ENCODE peak calls at places on chromosomes 12 and 14, in nine cellular contexts. S is endothelial cell, O is lower lobe of right lung, P is AG04450, C is AG09319, Y is tibial artery, R is progenitor cell of endocrine pancreas, A is cardiac muscle cell, Q is coronary artery. N is an unnamed sample.

GRCh38 chr14:95137804-95138167 is 19.5 kb downstream of the DICER1 start:
- DNase-seq in S (no peak), O (no peak), P (no peak), C (no peak), Y (no peak), R (no peak), A (peak; percentile 19), Q (no peak), N (no peak)

GRCh38 chr14:38755036-38755435 is 348.0 kb downstream of the SEC23A start:
- DNase-seq in S (no peak), O (no peak), P (no peak), C (no peak), Y (no peak), R (no peak), A (peak; percentile 6), Q (no peak), N (no peak)

GRCh38 chr14:67440513-67440912 is 28.5 kb upstream of the PLEK2 start:
- DNase-seq in S (no peak), O (no peak), P (no peak), C (no peak), Y (no peak), R (no peak), A (no peak), Q (no peak), N (no peak)

GRCh38 chr12:113448874-113449273 is 22.8 kb downstream of the LHX5 start:
- DNase-seq in S (no peak), O (no peak), P (no peak), C (no peak), Y (no peak), R (no peak), A (no peak), Q (no peak), N (no peak)

GRCh38 chr14:96920023-96920422 is 122.8 kb downstream of the VRK1 start:
- DNase-seq in S (no peak), O (no peak), P (no peak), C (no peak), Y (no peak), R (no peak), A (no peak), Q (no peak), N (no peak)

GRCh38 chr12:52353766-52354165 is 13.5 kb downstream of the KRT85 start:
- DNase-seq in S (no peak), O (no peak), P (no peak), C (no peak), Y (peak; percentile 44), R (no peak), A (no peak), Q (no peak), N (no peak)

GRCh38 chr14:104094709-104095425 is 9.4 kb downstream of the ASPG start:
- DNase-seq in S (peak; percentile 94), O (peak; percentile 80), P (no peak), C (no peak), Y (no peak), R (peak; percentile 91), A (peak; percentile 59), Q (no peak), N (peak; percentile 69)

GRCh38 chr12:34390846-34391700 is 368.8 kb downstream of the ALG10 start:
- DNase-seq in S (no peak), O (peak; percentile 14), P (no peak), C (no peak), Y (peak; percentile 40), R (no peak), A (no peak), Q (peak; percentile 40), N (no peak)

GRCh38 chr12:64273527-64274403 is 51.7 kb upstream of the KICS2 start:
- DNase-seq in S (peak; percentile 57), O (no peak), P (no peak), C (no peak), Y (no peak), R (no peak), A (peak; percentile 20), Q (no peak), N (no peak)

GRCh38 chr14:59679872-59680271 is 103.3 kb upstream of the CCDC175 start:
- DNase-seq in S (no peak), O (no peak), P (no peak), C (no peak), Y (peak; percentile 74), R (no peak), A (no peak), Q (no peak), N (no peak)

GRCh38 chr14:56333361-56334279 is 215.4 kb downstream of the PELI2 start:
- DNase-seq in S (no peak), O (no peak), P (peak; percentile 61), C (no peak), Y (no peak), R (no peak), A (peak; percentile 78), Q (no peak), N (no peak)

DNA sequence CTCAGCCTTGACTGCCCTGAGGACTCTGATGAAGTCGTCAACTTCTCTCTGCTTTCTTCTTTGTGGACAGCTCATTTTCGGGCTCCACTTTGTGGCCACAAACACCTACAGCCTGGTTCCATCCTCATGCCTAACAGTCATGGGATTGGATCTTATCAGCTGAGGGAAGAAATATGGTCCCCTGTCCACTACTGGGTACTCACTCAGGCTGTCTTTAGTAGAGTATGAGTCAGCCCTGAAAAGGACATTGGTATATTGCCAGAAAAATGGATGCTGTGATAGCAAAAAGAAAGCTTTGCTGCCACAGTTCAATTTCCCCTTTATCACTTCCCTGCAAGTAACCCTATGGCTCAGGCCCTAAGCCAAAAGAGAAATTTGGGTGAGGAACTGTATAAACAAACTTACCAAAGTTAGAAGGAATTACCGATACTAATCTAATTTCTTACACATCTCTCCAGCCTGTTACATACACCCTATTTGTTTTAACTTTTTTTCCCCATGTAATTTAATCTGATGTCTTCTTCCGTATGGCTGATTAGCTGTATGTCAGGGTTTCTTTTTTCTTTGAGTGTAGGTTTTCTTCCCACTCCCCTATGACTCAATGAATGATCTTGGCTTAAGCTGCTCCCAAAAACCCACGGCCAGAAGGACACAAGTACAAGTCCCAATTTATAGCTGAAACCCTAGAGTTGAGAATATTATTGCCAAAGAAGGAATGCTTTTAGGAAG is 29.1 kb downstream of the MTHFD1 start:
- DNase-seq in S (no peak), O (no peak), P (no peak), C (no peak), Y (no peak), R (no peak), A (peak; percentile 51), Q (no peak), N (no peak)
- TF ChIP-seq CTCF in S (no peak), O (no peak), P (no peak), C (no peak), Y (no peak), R (no peak), A (no peak), Q (no peak), N (no peak)

GRCh38 chr12:104638218-104638617 is 181.5 kb downstream of the CHST11 start:
- DNase-seq in S (no peak), O (no peak), P (no peak), C (no peak), Y (no peak), R (no peak), A (no peak), Q (no peak), N (no peak)

GRCh38 chr12:104643921-104644669 is 187.3 kb downstream of the CHST11 start:
- DNase-seq in S (no peak), O (peak; percentile 61), P (no peak), C (no peak), Y (no peak), R (no peak), A (no peak), Q (no peak), N (peak; percentile 26)

GRCh38 chr12:104643093-104643646 is 186.4 kb downstream of the CHST11 start:
- DNase-seq in S (no peak), O (no peak), P (no peak), C (no peak), Y (no peak), R (no peak), A (no peak), Q (no peak), N (no peak)

GRCh38 chr12:104638760-104639319 is 182.1 kb downstream of the CHST11 start:
- DNase-seq in S (no peak), O (no peak), P (no peak), C (no peak), Y (no peak), R (no peak), A (no peak), Q (no peak), N (no peak)

GRCh38 chr12:104641862-104642261 is 185.1 kb downstream of the CHST11 start:
- DNase-seq in S (no peak), O (peak; percentile 59), P (no peak), C (no peak), Y (no peak), R (no peak), A (no peak), Q (no peak), N (peak; percentile 44)
- TF ChIP-seq CTCF in S (no peak), O (no peak), P (no peak), C (no peak), Y (no peak), R (no peak), A (no peak), Q (no peak), N (no peak)

GRCh38 chr12:80195143-80195726 is 95.9 kb downstream of the OTOGL start:
- DNase-seq in S (peak; percentile 52), O (no peak), P (peak; percentile 61), C (peak; percentile 59), Y (no peak), R (peak; percentile 16), A (peak; percentile 74), Q (no peak), N (no peak)

GRCh38 chr12:80196419-80196818 is 97.1 kb downstream of the OTOGL start:
- DNase-seq in S (no peak), O (no peak), P (no peak), C (no peak), Y (no peak), R (no peak), A (no peak), Q (no peak), N (no peak)

GRCh38 chr12:80201908-80202307 is 102.6 kb downstream of the OTOGL start:
- DNase-seq in S (no peak), O (no peak), P (no peak), C (no peak), Y (no peak), R (no peak), A (no peak), Q (no peak), N (no peak)

GRCh38 chr12:80195737-80196136 is 96.4 kb downstream of the OTOGL start:
- DNase-seq in S (no peak), O (no peak), P (no peak), C (no peak), Y (no peak), R (no peak), A (no peak), Q (no peak), N (no peak)

GRCh38 chr12:80200414-80200813 is 101.1 kb downstream of the OTOGL start:
- DNase-seq in S (no peak), O (no peak), P (no peak), C (no peak), Y (no peak), R (no peak), A (no peak), Q (no peak), N (no peak)
- TF ChIP-seq CTCF in S (no peak), O (no peak), P (no peak), C (no peak), Y (no peak), R (no peak), A (no peak), Q (no peak), N (no peak)

DNA sequence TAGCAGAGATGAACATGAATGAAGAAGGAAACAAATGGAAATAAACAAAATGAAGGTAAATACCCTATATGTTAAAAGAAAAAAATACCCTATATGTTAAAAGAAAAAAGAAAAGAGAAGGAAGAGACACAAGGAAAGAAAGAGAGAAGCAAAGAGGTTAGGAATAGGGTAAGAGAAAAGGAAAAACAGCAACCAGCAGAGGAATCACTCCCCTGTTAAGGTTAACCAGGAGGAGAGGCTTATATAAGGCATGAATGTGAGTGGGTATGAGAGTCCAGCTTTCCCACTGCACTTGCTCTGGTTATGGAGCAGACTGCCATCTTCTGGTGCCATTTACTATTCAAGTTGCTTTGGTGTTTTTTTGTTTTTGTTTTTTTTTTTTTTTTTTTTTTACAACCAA is 3.1 kb downstream of the PPP1R3E start:
- DNase-seq in S (no peak), O (no peak), P (no peak), C (no peak), Y (no peak), R (no peak), A (peak; percentile 67), Q (no peak), N (no peak)
- TF ChIP-seq CTCF in S (no peak), O (peak; percentile 12), P (peak; percentile 41), C (peak; percentile 34), Y (no peak), R (peak; percentile 29), A (peak; percentile 29), Q (no peak), N (no peak)